ENCODE peak calls at places on chromosome 22, in six cellular contexts. G, F, Q, X, A and C are unnamed samples.

GRCh38 chr22:41919357-41920224 is 4.7 kb upstream of the SHISA8 start:
- DNase-seq in Q (no peak), F (no peak), X (peak; percentile 84), G (peak; percentile 88), A (no peak), C (no peak)

GRCh38 chr22:38080847-38081635 is 2.9 kb downstream of the SLC16A8 start:
- DNase-seq in F (no peak), Q (no peak), X (peak; percentile 41), A (no peak), G (no peak), C (peak; percentile 22)

GRCh38 chr22:46881373-46882118 is 119.1 kb downstream of the TBC1D22A start:
- DNase-seq in Q (no peak), X (no peak), A (no peak), F (no peak), G (no peak), C (no peak)

GRCh38 chr22:28316014-28316413 is 363.6 kb downstream of the TTC28 start:
- DNase-seq in X (no peak), F (peak; percentile 10), A (no peak), G (no peak), Q (no peak), C (no peak)

GRCh38 chr22:30304495-30305244 is 15.4 kb upstream of the CASTOR1 start:
- DNase-seq in A (no peak), F (no peak), X (no peak), Q (no peak), G (no peak), C (peak; percentile 63)

GRCh38 chr22:29377979-29378378 is 10.4 kb downstream of the AP1B1 start:
- DNase-seq in A (no peak), G (no peak), Q (no peak), X (no peak), F (no peak), C (no peak)

GRCh38 chr22:43848366-43849171 is 13.7 kb downstream of the SULT4A1 start:
- DNase-seq in X (no peak), A (no peak), Q (no peak), F (no peak), G (no peak), C (no peak)

GRCh38 chr22:29479417-29480261 is at the start of gene NEFH:
- DNase-seq in G (no peak), F (no peak), A (no peak), X (no peak), Q (no peak), C (no peak)

GRCh38 chr22:40040927-40041326 is 46.2 kb downstream of the FAM83F start:
- DNase-seq in Q (no peak), X (no peak), G (no peak), F (peak; percentile 74), A (peak; percentile 80), C (no peak)

GRCh38 chr22:44085743-44086741 is 61.9 kb downstream of the PARVB start:
- DNase-seq in A (no peak), G (peak; percentile 34), Q (no peak), F (peak; percentile 76), X (peak; percentile 69), C (peak; percentile 17)

GRCh38 chr22:37638351-37639069 is 959 bp upstream of the SH3BP1 start:
- DNase-seq in A (no peak), X (peak; percentile 85), F (no peak), Q (no peak), G (no peak), C (no peak)

GRCh38 chr22:36469094-36469710 is 12.2 kb downstream of the TXN2 start:
- DNase-seq in A (no peak), X (no peak), F (no peak), Q (no peak), G (no peak), C (no peak)

GRCh38 chr22:25137577-25138525 is 61.8 kb upstream of the CRYBB3 start:
- DNase-seq in G (no peak), X (peak; percentile 48), F (peak; percentile 41), A (no peak), Q (no peak), C (no peak)

GRCh38 chr22:44023404-44024287 is 456 bp upstream of the PARVB start:
- DNase-seq in X (peak; percentile 33), Q (no peak), G (peak; percentile 83), A (no peak), F (no peak), C (no peak)

GRCh38 chr22:35409783-35410662 is 10.1 kb downstream of the MCM5 start:
- DNase-seq in Q (no peak), X (no peak), G (peak; percentile 82), F (no peak), A (no peak), C (peak; percentile 53)

GRCh38 chr22:29842740-29843139 is 4.7 kb upstream of the ASCC2 start:
- DNase-seq in X (no peak), A (no peak), F (no peak), Q (no peak), G (no peak), C (no peak)

GRCh38 chr22:47836957-47837356 is 1074.5 kb downstream of the TBC1D22A start:
- DNase-seq in X (no peak), A (no peak), F (no peak), G (no peak), Q (no peak), C (no peak)

GRCh38 chr22:23529166-23530103 is 50.7 kb downstream of the IGLL1 start:
- DNase-seq in X (no peak), F (no peak), G (no peak), A (no peak), Q (no peak), C (no peak)

GRCh38 chr22:47610281-47610680 is 847.8 kb downstream of the TBC1D22A start:
- DNase-seq in G (no peak), F (no peak), Q (no peak), A (no peak), X (no peak), C (no peak)

GRCh38 chr22:37018815-37019308 is 385 bp downstream of the TST start:
- DNase-seq in X (peak; percentile 89), Q (peak; percentile 40), A (no peak), G (no peak), F (no peak), C (peak; percentile 54)

DNA sequence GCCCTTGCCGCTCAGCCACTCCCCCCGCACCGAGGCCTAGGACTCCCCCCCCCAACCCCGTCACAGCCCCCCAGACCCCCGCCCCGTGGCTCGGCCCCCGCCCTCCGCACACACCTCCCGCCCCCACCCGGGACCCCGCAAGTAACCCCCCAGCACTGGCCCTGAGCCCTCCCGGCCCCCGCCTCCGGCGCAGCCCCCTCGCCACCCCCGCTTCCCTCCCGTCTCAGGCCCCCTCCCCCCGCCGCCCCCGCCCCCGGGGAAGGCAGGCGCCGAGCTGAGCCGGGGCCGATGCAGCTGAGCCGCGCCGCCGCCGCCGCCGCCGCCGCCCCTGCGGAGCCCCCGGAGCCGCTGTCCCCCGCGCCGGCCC is 1.5 kb downstream of the SHANK3 start:
- DNase-seq in X (no peak), Q (no peak), A (no peak), G (no peak), F (no peak), C (no peak)
- H3K4me3 ChIP-seq in X (no peak overlapping the region), Q (peak overlapping the region; percentile 84), A (peak overlapping the region; percentile 87), G (no peak overlapping the region), F (no peak overlapping the region), C (no peak overlapping the region)

GRCh38 chr22:17700778-17701177 is 62.2 kb downstream of the BCL2L13 start:
- DNase-seq in X (no peak), A (no peak), Q (no peak), F (no peak), G (no peak), C (no peak)

GRCh38 chr22:17695986-17696385 is 57.4 kb downstream of the BCL2L13 start:
- DNase-seq in G (no peak), Q (no peak), A (no peak), X (no peak), F (no peak), C (no peak)

GRCh38 chr22:17698948-17699347 is 60.4 kb downstream of the BCL2L13 start:
- DNase-seq in A (no peak), Q (no peak), X (no peak), G (no peak), F (no peak), C (no peak)

GRCh38 chr22:17703811-17704210 is 65.3 kb downstream of the BCL2L13 start:
- DNase-seq in Q (no peak), X (no peak), A (no peak), G (no peak), F (no peak), C (no peak)

DNA sequence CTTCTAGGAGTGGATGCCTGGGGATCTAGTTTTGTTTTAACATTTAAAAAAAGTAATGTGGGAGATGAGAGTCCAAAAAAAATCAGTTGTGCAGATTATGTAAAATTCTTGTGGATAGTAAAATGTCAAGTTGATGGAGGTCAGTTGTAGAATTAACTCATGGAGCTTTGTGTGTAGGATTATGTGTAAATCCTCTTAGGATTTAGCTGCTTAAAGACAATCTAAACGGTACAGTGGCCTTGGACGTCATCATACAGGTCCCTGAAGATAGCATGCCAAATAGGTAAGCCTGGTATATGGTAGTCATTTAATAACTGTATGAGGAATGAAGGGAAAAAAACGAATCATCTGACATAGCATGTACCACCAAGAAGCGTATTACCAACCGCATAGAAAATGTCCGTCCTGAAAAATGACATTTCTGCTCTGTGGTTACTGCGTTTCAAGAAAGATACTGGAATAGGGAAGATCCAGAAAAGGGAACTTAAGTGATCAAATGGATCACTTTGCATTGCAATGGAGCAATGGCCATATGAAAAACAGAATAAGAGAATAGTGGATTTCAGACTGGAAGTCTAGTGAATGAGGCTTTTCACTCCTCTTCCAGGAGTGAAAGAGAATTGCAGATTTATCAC is 61.3 kb downstream of the BCL2L13 start:
- DNase-seq in F (no peak), Q (no peak), X (no peak), G (no peak), A (no peak), C (no peak)
- H3K4me3 ChIP-seq in F (no peak overlapping the region), Q (no peak overlapping the region), X (no peak overlapping the region), G (no peak overlapping the region), A (no peak overlapping the region), C (no peak overlapping the region)

DNA sequence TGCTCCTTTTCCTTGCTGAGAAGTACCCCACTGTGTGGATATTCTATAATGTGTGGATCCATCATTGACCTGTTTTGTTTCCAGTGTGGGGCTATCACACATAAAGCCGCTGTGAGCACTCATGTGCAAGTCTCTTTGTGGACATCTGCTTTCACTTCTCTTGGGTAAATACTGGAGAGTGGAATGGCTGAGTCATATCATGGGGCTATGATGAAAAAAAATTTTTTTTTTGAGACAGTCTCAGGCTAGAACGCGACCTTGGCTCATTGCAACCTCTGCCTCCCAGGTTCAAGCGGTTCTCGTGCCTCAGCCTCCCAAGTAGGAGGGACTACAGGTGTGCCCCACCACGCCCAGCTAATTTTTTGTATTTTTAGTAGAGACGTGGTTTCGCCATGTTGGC is 7.7 kb upstream of the FAM118A start:
- DNase-seq in A (no peak), Q (no peak), X (no peak), F (no peak), G (no peak), C (no peak)
- H3K4me3 ChIP-seq in A (no peak overlapping the region), Q (no peak overlapping the region), X (no peak overlapping the region), F (no peak overlapping the region), G (no peak overlapping the region), C (no peak overlapping the region)

GRCh38 chr22:49999063-49999900 is 13.3 kb downstream of the IL17REL start:
- DNase-seq in Q (peak; percentile 45), X (no peak), A (no peak), F (no peak), G (no peak), C (no peak)

GRCh38 chr22:50001388-50002231 is 11.0 kb downstream of the IL17REL start:
- DNase-seq in G (no peak), A (no peak), Q (no peak), X (no peak), F (no peak), C (no peak)

GRCh38 chr22:50000587-50001387 is 11.8 kb downstream of the IL17REL start:
- DNase-seq in A (no peak), Q (no peak), F (no peak), X (no peak), G (no peak), C (no peak)

GRCh38 chr22:49998718-49999062 is 13.9 kb downstream of the IL17REL start:
- DNase-seq in F (no peak), X (no peak), Q (no peak), G (no peak), A (no peak), C (no peak)

GRCh38 chr22:49999901-50000586 is 12.5 kb downstream of the IL17REL start:
- DNase-seq in Q (no peak), X (no peak), G (no peak), A (no peak), F (no peak), C (no peak)
- H3K4me3 ChIP-seq in Q (peak overlapping the region; percentile 79), X (peak overlapping the region; percentile 19), G (no peak overlapping the region), A (no peak overlapping the region), F (no peak overlapping the region), C (no peak overlapping the region)